ENCODE peak calls at places on chromosomes 11 and 22, in seven cellular contexts. T is K562, E is H1, K is GM12878, G is SK-N-SH, D is GM12892, N is HepG2. Z is an unnamed sample.

GRCh38 chr11:115522302-115522701 is 18.1 kb upstream of the CADM1 start:
- DNase-seq in T (no peak), E (no peak), K (peak; percentile 27), G (no peak), D (no peak), N (no peak), Z (no peak)

GRCh38 chr22:24952837-24953293 is 349 bp downstream of the KIAA1671 start:
- DNase-seq in T (no peak), E (no peak), K (no peak), G (peak; percentile 84), D (no peak), N (peak; percentile 72), Z (peak; percentile 30)

GRCh38 chr11:125402436-125402835 is 93.6 kb downstream of the FEZ1 start:
- DNase-seq in T (no peak), E (no peak), K (no peak), G (no peak), D (no peak), N (no peak), Z (no peak)

GRCh38 chr11:113001709-113002108 is 40.5 kb downstream of the NCAM1 start:
- DNase-seq in T (no peak), E (no peak), K (no peak), G (no peak), D (no peak), N (no peak), Z (no peak)

GRCh38 chr11:19241260-19242183 is 777 bp upstream of the E2F8 start:
- DNase-seq in T (peak; percentile 81), E (no peak), K (no peak), G (peak; percentile 89), D (peak; percentile 74), N (no peak), Z (peak; percentile 70)

GRCh38 chr11:65552413-65552951 is 5.7 kb downstream of the LTBP3 start:
- DNase-seq in T (no peak), E (no peak), K (no peak), G (no peak), D (no peak), N (no peak), Z (no peak)

GRCh38 chr22:40020956-40021355 is 26.2 kb downstream of the FAM83F start:
- DNase-seq in T (no peak), E (no peak), K (no peak), G (no peak), D (no peak), N (no peak), Z (no peak)

GRCh38 chr22:26777402-26777801 is 120.0 kb downstream of the MIAT start:
- DNase-seq in T (no peak), E (peak; percentile 59), K (no peak), G (no peak), D (no peak), N (no peak), Z (no peak)

GRCh38 chr11:68792400-68792955 is 41.2 kb upstream of the TESMIN start:
- DNase-seq in T (no peak), E (no peak), K (no peak), G (no peak), D (no peak), N (no peak), Z (no peak)

GRCh38 chr11:134252539-134253188 is 488 bp downstream of the THYN1 start:
- DNase-seq in T (no peak), E (no peak), K (no peak), G (peak; percentile 60), D (no peak), N (no peak), Z (no peak)

GRCh38 chr11:57239348-57239747 is 2.3 kb upstream of the APLNR start:
- DNase-seq in T (no peak), E (no peak), K (no peak), G (no peak), D (no peak), N (no peak), Z (no peak)

GRCh38 chr11:1400168-1401000 is 10.7 kb downstream of the BRSK2 start:
- DNase-seq in T (no peak), E (no peak), K (no peak), G (no peak), D (no peak), N (no peak), Z (no peak)

GRCh38 chr11:104134760-104135159 is 29.2 kb downstream of the PDGFD start:
- DNase-seq in T (no peak), E (no peak), K (no peak), G (no peak), D (no peak), N (no peak), Z (no peak)

GRCh38 chr11:910589-911030 is at the start of gene CHID1:
- DNase-seq in T (peak; percentile 97), E (peak; percentile 44), K (no peak), G (peak; percentile 100), D (peak; percentile 99), N (peak; percentile 79), Z (peak; percentile 99)

GRCh38 chr22:46004105-46004866 is 27.3 kb upstream of the WNT7B start:
- DNase-seq in T (no peak), E (no peak), K (no peak), G (no peak), D (no peak), N (no peak), Z (no peak)

GRCh38 chr22:32994921-32995320 is 63.3 kb downstream of the SYN3 start:
- DNase-seq in T (no peak), E (no peak), K (no peak), G (peak; percentile 51), D (no peak), N (peak; percentile 43), Z (no peak)

GRCh38 chr11:72789493-72790131 is 4.2 kb downstream of the STARD10 start:
- DNase-seq in T (no peak), E (no peak), K (no peak), G (peak; percentile 40), D (no peak), N (no peak), Z (no peak)

DNA sequence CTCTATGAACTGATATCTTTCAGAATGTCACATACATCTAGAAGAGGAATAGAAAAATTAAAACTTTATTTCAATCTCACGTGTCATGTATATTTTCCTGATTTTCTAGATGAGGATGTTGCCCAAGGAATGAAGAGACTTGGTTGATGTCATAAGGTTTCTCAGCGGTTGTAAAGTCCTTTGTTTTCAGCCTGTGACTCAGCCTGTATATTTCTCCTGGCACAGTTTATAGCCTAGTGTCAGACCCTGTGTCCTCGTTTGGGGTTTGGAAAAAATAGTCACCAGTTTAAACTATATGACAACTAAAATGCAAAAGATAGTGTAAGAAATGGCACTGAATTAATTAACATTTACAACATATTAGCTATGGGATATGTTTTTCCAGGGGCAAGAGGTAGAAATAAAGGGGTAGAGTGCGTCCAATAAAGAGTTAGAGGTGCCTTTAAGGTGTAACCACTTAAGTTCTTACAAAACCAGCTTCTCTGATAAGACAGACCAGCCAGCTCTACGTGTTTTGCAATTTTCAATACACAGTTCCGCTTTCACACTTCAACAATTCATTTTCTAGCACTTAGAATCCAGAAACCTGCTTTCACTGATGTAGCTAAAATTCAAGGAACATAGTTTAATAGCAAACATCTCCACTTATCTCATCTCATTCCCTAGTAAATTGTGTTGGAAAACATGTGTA is 1432.6 kb upstream of the TENM4 start:
- DNase-seq in T (no peak), E (no peak), K (peak; percentile 7), G (no peak), D (no peak), N (no peak), Z (no peak)
- TF ChIP-seq TAF1 in T (no peak), E (no peak), K (no peak), G (no peak), D (no peak), N (no peak), Z (no peak)

GRCh38 chr22:31103111-31103510 is 4.3 kb downstream of the SELENOM start:
- DNase-seq in T (no peak), E (no peak), K (no peak), G (no peak), D (no peak), N (no peak), Z (no peak)

GRCh38 chr22:31104869-31105268 is 2.5 kb downstream of the SELENOM start:
- DNase-seq in T (no peak), E (peak; percentile 68), K (no peak), G (no peak), D (no peak), N (no peak), Z (no peak)

GRCh38 chr22:31102441-31103081 is 4.8 kb downstream of the SELENOM start:
- DNase-seq in T (no peak), E (no peak), K (no peak), G (no peak), D (no peak), N (peak; percentile 84), Z (no peak)

GRCh38 chr22:31105282-31105929 is 2.0 kb downstream of the SELENOM start:
- DNase-seq in T (no peak), E (no peak), K (no peak), G (no peak), D (no peak), N (no peak), Z (no peak)

GRCh38 chr22:31103899-31104694 is 3.3 kb downstream of the SELENOM start:
- DNase-seq in T (no peak), E (no peak), K (no peak), G (no peak), D (no peak), N (no peak), Z (no peak)
- TF ChIP-seq POLR2AphosphoS5 in T (no peak), E (no peak), K (no peak), G (peak; percentile 0), D (no peak), N (no peak), Z (no peak)

DNA sequence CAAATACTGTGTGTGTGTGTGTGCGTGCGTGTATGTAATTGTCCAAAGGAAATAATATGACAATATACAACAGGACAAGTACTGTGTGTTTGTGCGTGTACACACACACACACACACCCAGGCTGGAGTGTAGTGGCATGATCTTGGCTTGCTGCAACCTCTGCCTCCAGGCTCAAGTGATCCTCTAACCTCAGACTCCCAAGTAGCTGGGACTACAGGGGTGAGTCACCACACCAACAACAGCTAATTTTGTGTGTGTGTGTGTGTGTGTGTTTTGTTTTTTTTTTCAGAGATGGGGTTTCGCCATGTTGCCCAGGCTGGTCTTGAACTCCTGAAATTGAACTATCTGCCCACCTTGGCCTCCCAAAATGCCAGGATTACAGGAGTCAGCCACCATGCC is 61.5 kb downstream of the NUP98 start:
- DNase-seq in T (no peak), E (no peak), K (no peak), G (no peak), D (no peak), N (no peak), Z (no peak)
- TF ChIP-seq TAF1 in T (no peak), E (no peak), K (no peak), G (no peak), D (no peak), N (no peak), Z (no peak)

DNA sequence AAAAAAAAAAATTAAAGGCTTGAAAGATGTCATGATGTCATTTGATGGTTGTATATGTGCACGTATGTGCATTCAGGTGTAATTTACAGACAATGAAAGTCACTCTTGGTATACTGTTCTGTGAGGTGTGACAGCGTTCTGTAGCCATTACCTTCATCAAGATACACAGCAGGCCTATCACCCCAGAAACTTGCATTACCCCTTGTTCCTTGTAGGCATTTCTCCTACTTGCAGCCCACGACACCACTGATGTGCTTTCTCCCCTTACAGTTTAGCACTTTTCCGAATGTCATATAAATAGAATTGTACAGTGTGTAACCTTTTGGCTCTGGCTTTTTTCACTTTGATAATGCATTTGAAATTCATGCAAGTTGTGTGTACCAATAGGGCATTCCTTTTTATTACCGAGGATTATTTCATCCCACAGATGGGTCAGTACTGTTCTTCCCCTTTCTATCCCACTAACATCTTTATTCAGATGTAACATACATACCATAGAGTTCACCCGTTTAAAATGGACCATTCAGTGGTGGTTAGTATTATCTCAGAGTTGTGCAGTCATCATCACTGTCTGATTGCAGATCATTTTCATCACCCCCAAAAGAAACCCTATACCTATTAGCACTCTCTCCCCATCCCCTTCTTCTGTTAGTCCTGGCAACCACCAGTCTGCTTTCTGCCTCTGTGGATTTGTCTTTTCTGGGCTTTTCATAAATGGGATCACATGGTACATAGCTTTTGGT is 30.3 kb downstream of the BCR start:
- DNase-seq in T (peak; percentile 60), E (no peak), K (no peak), G (no peak), D (no peak), N (no peak), Z (no peak)
- TF ChIP-seq POLR2AphosphoS5 in T (no peak), E (no peak), K (no peak), G (no peak), D (no peak), N (no peak), Z (no peak)